ENCODE peak calls at places on chromosome 7, in five cellular contexts. G is HCT116, L is suprapubic skin, T is cardiac muscle cell, D is GM20000. H is an unnamed sample.

GRCh38 chr7:2716488-2716887 is 28.5 kb downstream of the AMZ1 start:
- DNase-seq in L (no peak), G (no peak), T (no peak), D (no peak), H (peak; percentile 55)

GRCh38 chr7:11716185-11716584 is 115.8 kb downstream of the THSD7A start:
- DNase-seq in D (no peak), L (no peak), G (peak; percentile 16), T (peak; percentile 87), H (no peak)

GRCh38 chr7:130069179-130069977 is 956 bp upstream of the KLHDC10 start:
- DNase-seq in G (no peak), D (no peak), L (no peak), T (no peak), H (no peak)

GRCh38 chr7:74483402-74484336 is 30.0 kb downstream of the GTF2IRD1 start:
- DNase-seq in D (no peak), L (no peak), T (peak; percentile 66), G (no peak), H (peak; percentile 67)

GRCh38 chr7:144818516-144818915 is 17.3 kb downstream of the TPK1 start:
- DNase-seq in D (peak; percentile 44), L (no peak), G (no peak), T (peak; percentile 26), H (no peak)

GRCh38 chr7:100366411-100367250 is 6.7 kb upstream of the PILRA start:
- DNase-seq in L (no peak), T (no peak), G (no peak), D (peak; percentile 65), H (no peak)

GRCh38 chr7:130162196-130162595 is 43.0 kb downstream of the TMEM209 start:
- DNase-seq in T (no peak), G (no peak), L (no peak), D (no peak), H (peak; percentile 50)

GRCh38 chr7:138170959-138171703 is 94.9 kb downstream of the AKR1D1 start:
- DNase-seq in D (peak; percentile 24), T (no peak), L (no peak), G (no peak), H (no peak)

GRCh38 chr7:135262623-135263320 is 29.1 kb downstream of the STRA8 start:
- DNase-seq in G (no peak), T (no peak), L (no peak), D (no peak), H (no peak)

GRCh38 chr7:141356096-141356495 is 195.1 kb upstream of the AGK start:
- DNase-seq in G (no peak), L (no peak), D (no peak), T (peak; percentile 43), H (no peak)

GRCh38 chr7:151550601-151551286 is 31.0 kb upstream of the RHEB start:
- DNase-seq in T (peak; percentile 92), L (no peak), G (no peak), D (no peak), H (no peak)

GRCh38 chr7:26397326-26397725 is 105.7 kb downstream of the SNX10 start:
- DNase-seq in D (no peak), T (no peak), L (no peak), G (no peak), H (no peak)

GRCh38 chr7:155183655-155184054 is 113.5 kb downstream of the HTR5A start:
- DNase-seq in T (no peak), D (no peak), L (no peak), G (no peak), H (no peak)

GRCh38 chr7:101668726-101669125 is 39.6 kb upstream of the MYL10 start:
- DNase-seq in D (no peak), T (no peak), L (no peak), G (no peak), H (no peak)

GRCh38 chr7:101667399-101667798 is 38.3 kb upstream of the MYL10 start:
- DNase-seq in G (no peak), D (no peak), L (no peak), T (no peak), H (peak; percentile 45)

GRCh38 chr7:101666751-101667150 is 37.7 kb upstream of the MYL10 start:
- DNase-seq in G (no peak), T (no peak), L (no peak), D (no peak), H (peak; percentile 19)

GRCh38 chr7:101667959-101668358 is 38.9 kb upstream of the MYL10 start:
- DNase-seq in D (no peak), L (no peak), G (no peak), T (no peak), H (peak; percentile 32)

GRCh38 chr7:101669307-101669706 is 40.2 kb upstream of the MYL10 start:
- DNase-seq in L (no peak), G (no peak), T (no peak), D (no peak), H (no peak)
- TF ChIP-seq CTCF in L (no peak), G (no peak), T (peak; percentile 23), D (no peak), H (peak; percentile 27)

GRCh38 chr7:87217983-87218653 is 1.4 kb downstream of the TMEM243 start:
- DNase-seq in L (no peak), D (no peak), G (no peak), T (no peak), H (no peak)

GRCh38 chr7:87219545-87220025 is at the start of gene TMEM243:
- DNase-seq in T (peak; percentile 79), G (no peak), L (peak; percentile 90), D (peak; percentile 90), H (peak; percentile 90)

GRCh38 chr7:87220026-87220733 is 648 bp upstream of the TMEM243 start:
- DNase-seq in T (peak; percentile 82), L (peak; percentile 89), D (peak; percentile 83), G (peak; percentile 61), H (peak; percentile 92)

GRCh38 chr7:87220734-87221215 is 1.2 kb upstream of the TMEM243 start:
- DNase-seq in T (peak; percentile 25), L (no peak), D (no peak), G (no peak), H (no peak)

GRCh38 chr7:87218941-87219544 is 489 bp downstream of the TMEM243 start:
- DNase-seq in G (no peak), L (peak; percentile 84), D (peak; percentile 47), T (peak; percentile 72), H (no peak)
- TF ChIP-seq CTCF in G (no peak), L (no peak), D (no peak), T (peak; percentile 15), H (no peak)

GRCh38 chr7:28507538-28508282 is 95.4 kb downstream of the CREB5 start:
- DNase-seq in G (no peak), L (no peak), D (no peak), T (no peak), H (no peak)
- TF ChIP-seq CTCF in G (no peak), L (no peak), D (no peak), T (no peak), H (no peak)

GRCh38 chr7:27434729-27435400 is 192.3 kb downstream of the EVX1 start:
- DNase-seq in T (peak; percentile 14), D (no peak), L (no peak), G (no peak), H (no peak)
- TF ChIP-seq CTCF in T (peak; percentile 21), D (no peak), L (no peak), G (no peak), H (peak; percentile 33)

H was measured in osteoblast.